ENCODE peak calls at places on chromosomes 12 and 14, in nine cellular contexts. U is uterus, B is C1 segment of cervical spinal cord, W is NCI-H524, I is activated gamma-delta T cell treated with Interleukin-2 at 50 U/mL for 16 hours, O is GM12865, H is coronary artery, M is GM19239, A is astrocyte of the spinal cord. V is an unnamed sample.

GRCh38 chr14:68968721-68969120 is 10.4 kb downstream of the ACTN1 start:
- DNase-seq in U (no peak), B (no peak), W (peak), I (no peak), O (no peak), H (no peak), M (no peak), A (no peak), V (no peak)

GRCh38 chr12:53870122-53870521 is 68.5 kb upstream of the HOXC13 start:
- DNase-seq in U (no peak), B (no peak), W (no peak), I (no peak), O (no peak), H (no peak), M (no peak), A (no peak), V (no peak)

GRCh38 chr14:54337314-54337713 is 59.5 kb upstream of the CDKN3 start:
- DNase-seq in U (no peak), B (no peak), W (no peak), I (no peak), O (no peak), H (no peak), M (no peak), A (no peak), V (no peak)

GRCh38 chr12:70052931-70053497 is 190.2 kb upstream of the CNOT2 start:
- DNase-seq in U (peak), B (no peak), W (no peak), I (no peak), O (no peak), H (no peak), M (no peak), A (peak), V (no peak)

GRCh38 chr12:69649529-69649928 is 38.8 kb upstream of the LRRC10 start:
- DNase-seq in U (no peak), B (no peak), W (no peak), I (no peak), O (no peak), H (no peak), M (no peak), A (no peak), V (no peak)

GRCh38 chr12:46110928-46111699 is 120.7 kb upstream of the SCAF11 start:
- DNase-seq in U (no peak), B (no peak), W (no peak), I (no peak), O (peak), H (no peak), M (no peak), A (no peak), V (no peak)

GRCh38 chr12:91874086-91874865 is 271.4 kb downstream of the BTG1 start:
- DNase-seq in U (no peak), B (no peak), W (no peak), I (no peak), O (no peak), H (no peak), M (no peak), A (no peak), V (no peak)

GRCh38 chr12:108237272-108237671 is 101.8 kb downstream of the CMKLR1 start:
- DNase-seq in U (no peak), B (no peak), W (peak), I (no peak), O (peak), H (no peak), M (no peak), A (no peak), V (no peak)

GRCh38 chr12:106861984-106862894 is 87.8 kb downstream of the RIC8B start:
- DNase-seq in U (no peak), B (no peak), W (peak), I (no peak), O (no peak), H (no peak), M (no peak), A (peak), V (no peak)

GRCh38 chr12:31728289-31728916 is 418 bp downstream of the AMN1 start:
- DNase-seq in U (peak), B (peak), W (no peak), I (no peak), O (peak), H (no peak), M (no peak), A (no peak), V (no peak)

GRCh38 chr14:93971635-93972027 is 4.7 kb downstream of the ASB2 start:
- DNase-seq in U (no peak), B (no peak), W (no peak), I (no peak), O (peak), H (no peak), M (no peak), A (no peak), V (no peak)

GRCh38 chr12:15520083-15520482 is 197.8 kb downstream of the PTPRO start:
- DNase-seq in U (no peak), B (no peak), W (peak), I (no peak), O (no peak), H (no peak), M (no peak), A (no peak), V (no peak)

GRCh38 chr12:121295746-121296617 is 527 bp downstream of the CAMKK2 start:
- DNase-seq in U (no peak), B (no peak), W (peak), I (peak), O (peak), H (peak), M (peak), A (peak), V (peak)

GRCh38 chr12:48296586-48297396 is 53.9 kb downstream of the ZNF641 start:
- DNase-seq in U (peak), B (peak), W (peak), I (peak), O (peak), H (peak), M (no peak), A (peak), V (peak)

GRCh38 chr14:102824832-102825231 is 47.6 kb downstream of the TRAF3 start:
- DNase-seq in U (no peak), B (no peak), W (no peak), I (no peak), O (no peak), H (no peak), M (no peak), A (peak), V (no peak)

GRCh38 chr12:62256408-62257079 is 3.7 kb upstream of the USP15 start:
- DNase-seq in U (no peak), B (no peak), W (no peak), I (no peak), O (no peak), H (no peak), M (no peak), A (no peak), V (peak)

GRCh38 chr14:34040765-34041164 is 89.9 kb upstream of the EGLN3 start:
- DNase-seq in U (no peak), B (no peak), W (no peak), I (no peak), O (no peak), H (no peak), M (no peak), A (no peak), V (no peak)

GRCh38 chr12:117356048-117356447 is 5.4 kb downstream of the NOS1 start:
- DNase-seq in U (no peak), B (no peak), W (no peak), I (no peak), O (no peak), H (no peak), M (no peak), A (no peak), V (no peak)

GRCh38 chr14:89965839-89966238 is 10.1 kb downstream of the TDP1 start:
- DNase-seq in U (no peak), B (no peak), W (no peak), I (no peak), O (no peak), H (no peak), M (no peak), A (no peak), V (no peak)

GRCh38 chr12:9211687-9212086 is 3.5 kb upstream of the PZP start:
- DNase-seq in U (no peak), B (no peak), W (no peak), I (no peak), O (no peak), H (no peak), M (no peak), A (no peak), V (no peak)

GRCh38 chr14:32246751-32247150 is 43.7 kb upstream of the RNU6-8 start:
- DNase-seq in U (no peak), B (no peak), W (no peak), I (no peak), O (no peak), H (no peak), M (no peak), A (no peak), V (no peak)

GRCh38 chr12:91507754-91508153 is 325.1 kb upstream of the DCN start:
- DNase-seq in U (no peak), B (no peak), W (no peak), I (no peak), O (no peak), H (no peak), M (no peak), A (peak), V (no peak)

GRCh38 chr14:71574976-71575375 is 357.3 kb upstream of the RGS6 start:
- DNase-seq in U (no peak), B (no peak), W (no peak), I (no peak), O (no peak), H (no peak), M (no peak), A (peak), V (no peak)

GRCh38 chr12:127445583-127445982 is 821.4 kb upstream of the TMEM132C start:
- DNase-seq in U (no peak), B (no peak), W (no peak), I (no peak), O (no peak), H (no peak), M (no peak), A (no peak), V (no peak)

GRCh38 chr12:120790114-120790513 is 64.5 kb downstream of the ACADS start:
- DNase-seq in U (no peak), B (no peak), W (no peak), I (no peak), O (no peak), H (no peak), M (no peak), A (no peak), V (no peak)

GRCh38 chr12:125512541-125513298 is 447.5 kb downstream of the AACS start:
- DNase-seq in U (no peak), B (no peak), W (no peak), I (no peak), O (no peak), H (no peak), M (no peak), A (no peak), V (no peak)

GRCh38 chr14:68307769-68308168 is 485.1 kb downstream of the ZFP36L1 start:
- DNase-seq in U (no peak), B (no peak), W (no peak), I (no peak), O (no peak), H (no peak), M (no peak), A (peak), V (no peak)

GRCh38 chr12:125340791-125341190 is 275.6 kb downstream of the AACS start:
- DNase-seq in U (no peak), B (no peak), W (no peak), I (no peak), O (no peak), H (no peak), M (no peak), A (peak), V (peak)

GRCh38 chr14:52033131-52033642 is 35.7 kb downstream of the NID2 start:
- DNase-seq in U (no peak), B (no peak), W (no peak), I (no peak), O (no peak), H (no peak), M (no peak), A (peak), V (no peak)